ENCODE peak calls at places on chromosomes 1 and 21, in six cellular contexts. Z, Y, D, H, W and T are unnamed samples.

GRCh38 chr1:207998691-207999090 is 87.8 kb upstream of the CD34 start:
- DNase-seq in Y (no peak), Z (no peak), W (no peak), D (no peak), H (no peak), T (no peak)

GRCh38 chr1:235434001-235434400 is 66.8 kb downstream of the TBCE start:
- DNase-seq in D (no peak), Y (no peak), H (no peak), Z (no peak), W (no peak), T (no peak)

GRCh38 chr21:33769057-33769456 is 126.8 kb downstream of the ITSN1 start:
- DNase-seq in H (no peak), Z (no peak), Y (no peak), W (no peak), D (no peak), T (no peak)

GRCh38 chr1:219931033-219931432 is 2.7 kb upstream of the SLC30A10 start:
- DNase-seq in Y (no peak), W (no peak), H (no peak), D (no peak), Z (no peak), T (no peak)

GRCh38 chr1:165144757-165145397 is 211.6 kb downstream of the LMX1A start:
- DNase-seq in Z (peak), H (no peak), Y (peak), W (peak), D (peak), T (peak)

GRCh38 chr1:156487862-156488261 is 12.7 kb downstream of the MEF2D start:
- DNase-seq in D (no peak), H (no peak), W (peak), Z (peak), Y (peak), T (no peak)

GRCh38 chr1:51519857-51520699 is 1.0 kb upstream of the EPS15 start:
- DNase-seq in Y (no peak), W (no peak), D (peak), Z (no peak), H (no peak), T (no peak)

GRCh38 chr1:28205243-28205642 is 27.6 kb downstream of the DNAJC8 start:
- DNase-seq in H (no peak), Y (no peak), D (no peak), W (no peak), Z (no peak), T (no peak)

GRCh38 chr1:18233176-18233864 is 125.7 kb downstream of the IGSF21 start:
- DNase-seq in Z (no peak), Y (no peak), H (no peak), D (no peak), W (no peak), T (no peak)

GRCh38 chr21:21262048-21262447 is 263.8 kb downstream of the NCAM2 start:
- DNase-seq in Z (no peak), H (no peak), W (no peak), Y (no peak), D (no peak), T (no peak)

GRCh38 chr1:203325004-203325417 is 19.7 kb downstream of the BTG2 start:
- DNase-seq in Z (no peak), D (no peak), H (no peak), W (peak), Y (peak), T (no peak)

GRCh38 chr1:153384996-153385580 is 5.8 kb downstream of the S100A8 start:
- DNase-seq in W (no peak), Y (no peak), D (no peak), H (no peak), Z (no peak), T (no peak)